ENCODE peak calls at places on chromosomes 13 and 19, in four cellular contexts. One of them, this sample, is unnamed.

GRCh38 chr19:49362926-49363264 is 679 bp upstream of the TEAD2 start:
- DNase-seq in GM12878: no peak
- DNase-seq in K562: no peak
- DNase-seq in IMR-90: peak
- DNase-seq in this sample: no peak

GRCh38 chr13:47592256-47592655 is 408.8 kb downstream of the SUCLA2 start:
- DNase-seq in GM12878: no peak
- DNase-seq in K562: no peak
- DNase-seq in IMR-90: no peak
- DNase-seq in this sample: no peak

GRCh38 chr19:4173479-4174211 is 8.7 kb downstream of the SIRT6 start:
- DNase-seq in GM12878: no peak
- DNase-seq in K562: no peak
- DNase-seq in IMR-90: no peak
- DNase-seq in this sample: no peak

GRCh38 chr19:6802336-6803035 is 30.0 kb downstream of the VAV1 start:
- DNase-seq in GM12878: peak
- DNase-seq in K562: peak
- DNase-seq in IMR-90: no peak
- DNase-seq in this sample: peak

GRCh38 chr19:41433171-41433570 is 6.0 kb upstream of the B3GNT8 start:
- DNase-seq in GM12878: no peak
- DNase-seq in K562: no peak
- DNase-seq in IMR-90: no peak
- DNase-seq in this sample: no peak

GRCh38 chr13:25232937-25233515 is 54.3 kb downstream of the MTMR6 start:
- DNase-seq in GM12878: no peak
- DNase-seq in K562: peak
- DNase-seq in IMR-90: peak
- DNase-seq in this sample: peak

GRCh38 chr19:3693030-3693925 is 7.0 kb downstream of the PIP5K1C start:
- DNase-seq in GM12878: no peak
- DNase-seq in K562: no peak
- DNase-seq in IMR-90: no peak
- DNase-seq in this sample: no peak

GRCh38 chr19:45768644-45769053 is 403 bp downstream of the SIX5 start:
- DNase-seq in GM12878: no peak
- DNase-seq in K562: peak
- DNase-seq in IMR-90: peak
- DNase-seq in this sample: no peak

GRCh38 chr13:94711561-94712286 is 621 bp downstream of the SOX21 start:
- DNase-seq in GM12878: no peak
- DNase-seq in K562: peak
- DNase-seq in IMR-90: no peak
- DNase-seq in this sample: peak

GRCh38 chr13:27979001-27979643 is 9.4 kb downstream of the URAD start:
- DNase-seq in GM12878: no peak
- DNase-seq in K562: no peak
- DNase-seq in IMR-90: no peak
- DNase-seq in this sample: no peak

GRCh38 chr13:50685491-50685890 is 158.0 kb downstream of the DLEU7 start:
- DNase-seq in GM12878: no peak
- DNase-seq in K562: peak
- DNase-seq in IMR-90: no peak
- DNase-seq in this sample: peak

GRCh38 chr19:6091771-6092291 is 18.5 kb downstream of the RFX2 start:
- DNase-seq in GM12878: no peak
- DNase-seq in K562: no peak
- DNase-seq in IMR-90: peak
- DNase-seq in this sample: no peak

GRCh38 chr13:20239748-20240147 is 7.6 kb upstream of the GJB6 start:
- DNase-seq in GM12878: no peak
- DNase-seq in K562: no peak
- DNase-seq in IMR-90: no peak
- DNase-seq in this sample: no peak

GRCh38 chr13:29379281-29379680 is 216.2 kb downstream of the SLC7A1 start:
- DNase-seq in GM12878: no peak
- DNase-seq in K562: no peak
- DNase-seq in IMR-90: no peak
- DNase-seq in this sample: no peak

GRCh38 chr13:96082640-96083039 is 7.3 kb upstream of the HS6ST3 start:
- DNase-seq in GM12878: no peak
- DNase-seq in K562: no peak
- DNase-seq in IMR-90: no peak
- DNase-seq in this sample: peak

GRCh38 chr13:110017379-110017778 is 231.0 kb upstream of the IRS2 start:
- DNase-seq in GM12878: no peak
- DNase-seq in K562: no peak
- DNase-seq in IMR-90: peak
- DNase-seq in this sample: no peak

GRCh38 chr19:19539738-19540703 is 2.0 kb downstream of the CILP2 start:
- DNase-seq in GM12878: no peak
- DNase-seq in K562: peak
- DNase-seq in IMR-90: peak
- DNase-seq in this sample: no peak

GRCh38 chr19:16391301-16392055 is 66.9 kb downstream of the KLF2 start:
- DNase-seq in GM12878: no peak
- DNase-seq in K562: no peak
- DNase-seq in IMR-90: no peak
- DNase-seq in this sample: no peak

GRCh38 chr19:47406711-47407416 is 12.5 kb downstream of the MEIS3 start:
- DNase-seq in GM12878: no peak
- DNase-seq in K562: peak
- DNase-seq in IMR-90: no peak
- DNase-seq in this sample: no peak

GRCh38 chr19:38744298-38744681 is at the start of gene CAPN12:
- DNase-seq in GM12878: no peak
- DNase-seq in K562: peak
- DNase-seq in IMR-90: no peak
- DNase-seq in this sample: no peak

GRCh38 chr13:27406178-27406939 is 18.1 kb upstream of the GTF3A start:
- DNase-seq in GM12878: no peak
- DNase-seq in K562: peak
- DNase-seq in IMR-90: peak
- DNase-seq in this sample: peak

GRCh38 chr19:42412223-42412622 is 15.0 kb downstream of the LIPE start:
- DNase-seq in GM12878: no peak
- DNase-seq in K562: no peak
- DNase-seq in IMR-90: no peak
- DNase-seq in this sample: no peak

GRCh38 chr13:113651511-113652403 is 6.2 kb downstream of the ATP4B start:
- DNase-seq in GM12878: no peak
- DNase-seq in K562: no peak
- DNase-seq in IMR-90: no peak
- DNase-seq in this sample: no peak

GRCh38 chr19:49212302-49212701 is 54.7 kb downstream of the TRPM4 start:
- DNase-seq in GM12878: no peak
- DNase-seq in K562: peak
- DNase-seq in IMR-90: no peak
- DNase-seq in this sample: no peak

GRCh38 chr13:59477011-59477410 is 686.7 kb downstream of the DIAPH3 start:
- DNase-seq in GM12878: no peak
- DNase-seq in K562: peak
- DNase-seq in IMR-90: no peak
- DNase-seq in this sample: peak

GRCh38 chr19:4829001-4829712 is 2.4 kb downstream of the TICAM1 start:
- DNase-seq in GM12878: no peak
- DNase-seq in K562: no peak
- DNase-seq in IMR-90: no peak
- DNase-seq in this sample: no peak

GRCh38 chr19:38384209-38385027 is 3.4 kb downstream of the GGN start:
- DNase-seq in GM12878: no peak
- DNase-seq in K562: peak
- DNase-seq in IMR-90: no peak
- DNase-seq in this sample: no peak

GRCh38 chr19:42442833-42443232 is at the start of gene CXCL17:
- DNase-seq in GM12878: no peak
- DNase-seq in K562: no peak
- DNase-seq in IMR-90: no peak
- DNase-seq in this sample: no peak

GRCh38 chr19:41802770-41803169 is 6.4 kb downstream of the CEACAM3 start:
- DNase-seq in GM12878: no peak
- DNase-seq in K562: no peak
- DNase-seq in IMR-90: no peak
- DNase-seq in this sample: no peak

GRCh38 chr19:46786236-46787039 is 2.0 kb downstream of the SLC1A5 start:
- DNase-seq in GM12878: no peak
- DNase-seq in K562: peak
- DNase-seq in IMR-90: peak
- DNase-seq in this sample: peak

GRCh38 chr13:20561731-20562130 is 5.2 kb upstream of the IFT88 start:
- DNase-seq in GM12878: no peak
- DNase-seq in K562: no peak
- DNase-seq in IMR-90: no peak
- DNase-seq in this sample: no peak

GRCh38 chr19:55426042-55426441 is 17.1 kb downstream of the SHISA7 start:
- DNase-seq in GM12878: no peak
- DNase-seq in K562: no peak
- DNase-seq in IMR-90: no peak
- DNase-seq in this sample: no peak

GRCh38 chr19:38867176-38867780 is 10.8 kb downstream of the RINL start:
- DNase-seq in GM12878: no peak
- DNase-seq in K562: no peak
- DNase-seq in IMR-90: no peak
- DNase-seq in this sample: no peak

GRCh38 chr13:108376308-108376707 is 106.8 kb downstream of the TNFSF13B start:
- DNase-seq in GM12878: no peak
- DNase-seq in K562: no peak
- DNase-seq in IMR-90: no peak
- DNase-seq in this sample: no peak

DNA sequence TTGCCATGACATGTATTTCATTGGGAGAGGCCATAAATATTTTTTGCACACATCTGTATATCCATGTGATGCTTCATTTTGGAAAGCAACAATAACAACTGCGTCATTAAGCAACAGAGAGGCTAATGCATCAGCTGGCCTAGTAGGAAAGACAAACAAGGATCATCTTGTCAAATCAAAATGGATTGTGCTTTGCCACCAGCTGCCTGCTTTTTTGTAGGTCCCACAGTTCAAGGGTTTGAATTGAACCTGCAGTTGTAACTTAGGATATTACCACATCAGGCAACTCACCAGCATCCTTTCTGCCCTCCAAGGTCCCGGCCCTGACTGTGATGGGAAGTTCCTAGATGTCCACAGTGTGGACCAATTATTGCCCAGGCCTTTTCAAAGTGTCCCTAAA is 143.7 kb downstream of the DNAJC15 start:
- DNase-seq in GM12878: no peak
- DNase-seq in K562: no peak
- DNase-seq in IMR-90: no peak
- DNase-seq in this sample: no peak
- TF ChIP-seq FOS in GM12878: no peak
- TF ChIP-seq FOS in K562: no peak
- TF ChIP-seq FOS in IMR-90: no peak
- TF ChIP-seq FOS in this sample: no peak

DNA sequence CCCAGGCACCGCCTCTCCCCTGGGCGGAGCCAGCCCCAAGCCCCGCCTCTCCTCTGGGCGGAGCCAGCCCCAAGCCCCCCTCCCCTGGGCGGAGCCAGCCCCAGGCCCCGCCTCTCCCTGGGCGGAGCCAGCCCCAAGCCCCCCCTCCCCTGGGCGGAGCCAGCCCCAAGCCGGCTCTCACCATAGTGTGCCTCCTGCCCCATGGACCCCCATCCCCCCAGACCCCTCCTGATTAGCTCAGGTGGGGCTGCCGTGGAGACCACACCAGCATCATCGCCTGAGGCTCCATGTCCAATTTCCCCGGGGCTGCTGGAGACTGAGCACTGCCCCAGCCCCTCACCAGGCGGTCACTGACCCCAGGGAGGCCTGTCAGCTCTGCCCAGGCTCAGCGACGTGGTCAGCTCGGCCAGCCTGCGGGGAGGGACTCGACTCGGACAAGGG is 4.2 kb upstream of the MADCAM1 start:
- DNase-seq in GM12878: no peak
- DNase-seq in K562: peak
- DNase-seq in IMR-90: no peak
- DNase-seq in this sample: no peak
- TF ChIP-seq FOS in GM12878: no peak
- TF ChIP-seq FOS in K562: no peak
- TF ChIP-seq FOS in IMR-90: no peak
- TF ChIP-seq FOS in this sample: no peak

GRCh38 chr19:24140591-24140990 is 53.6 kb downstream of the ZNF254 start:
- DNase-seq in GM12878: no peak
- DNase-seq in K562: no peak
- DNase-seq in IMR-90: no peak
- DNase-seq in this sample: no peak

GRCh38 chr19:24141612-24142011 is 54.6 kb downstream of the ZNF254 start:
- DNase-seq in GM12878: no peak
- DNase-seq in K562: no peak
- DNase-seq in IMR-90: no peak
- DNase-seq in this sample: no peak

GRCh38 chr19:24142771-24143170 is 55.8 kb downstream of the ZNF254 start:
- DNase-seq in GM12878: no peak
- DNase-seq in K562: no peak
- DNase-seq in IMR-90: no peak
- DNase-seq in this sample: no peak

DNA sequence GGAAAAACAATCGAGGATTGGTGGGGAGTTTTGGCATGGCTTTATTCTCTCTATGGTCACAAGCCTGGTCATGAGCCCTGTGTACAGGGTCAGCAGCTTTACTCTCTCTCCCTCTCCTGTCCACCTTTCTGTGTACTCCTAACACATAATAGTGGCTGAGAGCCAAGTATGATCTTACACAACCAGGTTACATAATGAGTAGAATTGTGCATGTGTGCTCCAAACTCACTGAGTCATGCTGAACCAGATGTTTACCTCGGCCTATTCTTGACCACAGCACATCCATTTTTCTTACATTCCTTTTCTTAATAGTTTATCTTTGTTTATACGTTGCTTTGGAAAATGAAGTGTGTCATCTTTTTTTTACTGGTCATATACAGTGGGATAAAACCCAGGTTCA is 53.1 kb downstream of the ZNF254 start:
- DNase-seq in GM12878: no peak
- DNase-seq in K562: peak
- DNase-seq in IMR-90: peak
- DNase-seq in this sample: peak
- TF ChIP-seq FOS in GM12878: no peak
- TF ChIP-seq FOS in K562: no peak
- TF ChIP-seq FOS in IMR-90: peak
- TF ChIP-seq FOS in this sample: no peak

DNA sequence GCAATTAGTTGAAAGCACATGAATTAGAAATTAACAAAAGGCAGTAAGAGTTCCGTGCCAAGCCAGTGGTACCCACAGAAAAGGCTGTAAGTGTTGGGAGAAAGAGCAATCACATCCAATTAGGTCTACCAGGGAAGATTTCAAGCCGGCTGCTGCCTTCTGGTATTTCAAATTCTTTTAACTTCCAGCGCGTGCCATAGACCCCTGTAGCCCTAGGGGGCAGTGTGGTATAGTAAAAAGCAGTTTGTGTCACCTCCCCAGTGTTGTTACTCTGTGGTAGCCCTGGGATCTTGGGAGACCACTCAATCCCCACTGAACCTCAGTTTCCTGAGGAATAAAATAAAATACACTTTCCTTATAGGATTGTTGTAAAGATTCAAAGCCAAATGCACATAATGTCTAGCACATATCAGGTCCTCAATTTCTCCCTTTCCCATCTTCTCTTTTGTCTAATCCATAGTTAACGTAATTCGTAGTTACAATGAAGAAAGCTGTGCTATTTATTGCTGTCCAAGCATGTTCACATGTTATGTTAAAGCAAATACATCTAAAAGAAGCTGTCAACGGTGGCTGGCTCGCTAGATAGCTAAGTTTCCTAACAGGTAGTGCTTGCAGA is 230.2 kb downstream of the TDRD3 start:
- DNase-seq in GM12878: no peak
- DNase-seq in K562: peak
- DNase-seq in IMR-90: peak
- DNase-seq in this sample: peak
- TF ChIP-seq FOS in GM12878: no peak
- TF ChIP-seq FOS in K562: no peak
- TF ChIP-seq FOS in IMR-90: no peak
- TF ChIP-seq FOS in this sample: no peak

This sample was measured in endothelial cell of umbilical vein.